ENCODE peak calls at places on chromosome 15, in seven cellular contexts. K, B, P, O, A, L and G are unnamed samples.

GRCh38 chr15:57061281-57061680 is 142.8 kb downstream of the TCF12 start:
- DNase-seq in P (no peak), O (no peak), K (no peak), A (no peak), B (no peak), L (no peak), G (no peak)

GRCh38 chr15:78129098-78130011 is 1.9 kb downstream of the CIB2 start:
- DNase-seq in A (no peak), K (no peak), B (no peak), L (peak), P (no peak), O (no peak), G (no peak)

GRCh38 chr15:87672309-87672897 is 584.1 kb downstream of the NTRK3 start:
- DNase-seq in K (peak), P (no peak), O (peak), L (peak), A (no peak), B (no peak), G (no peak)

GRCh38 chr15:52247032-52247431 is 48.6 kb downstream of the MYO5C start:
- DNase-seq in K (peak), B (no peak), P (no peak), A (no peak), L (no peak), O (no peak), G (no peak)

GRCh38 chr15:75578948-75579908 is at the start of gene PTPN9:
- DNase-seq in L (peak), O (peak), B (peak), A (peak), K (peak), P (peak), G (peak)

GRCh38 chr15:73844356-73844755 is 29.0 kb upstream of the TBC1D21 start:
- DNase-seq in K (peak), L (no peak), B (no peak), P (no peak), A (no peak), O (no peak), G (no peak)

GRCh38 chr15:73075151-73075859 is 23.0 kb downstream of the NEO1 start:
- DNase-seq in B (no peak), K (peak), P (no peak), O (no peak), L (no peak), A (no peak), G (no peak)

GRCh38 chr15:58545307-58546065 is 113.7 kb downstream of the LIPC start:
- DNase-seq in O (no peak), A (no peak), B (no peak), L (no peak), P (peak), K (no peak), G (no peak)

GRCh38 chr15:73750441-73750840 is 2.7 kb downstream of the INSYN1 start:
- DNase-seq in B (no peak), P (no peak), O (no peak), K (no peak), A (no peak), L (no peak), G (no peak)

GRCh38 chr15:25345943-25346342 is 92.9 kb downstream of the UBE3A start:
- DNase-seq in A (no peak), B (no peak), K (peak), L (peak), P (no peak), O (peak), G (no peak)

GRCh38 chr15:58115692-58116091 is 22.5 kb upstream of the AQP9 start:
- DNase-seq in O (no peak), K (peak), P (no peak), L (no peak), A (no peak), B (no peak), G (no peak)

GRCh38 chr15:95202569-95203349 is 971.4 kb downstream of the MCTP2 start:
- DNase-seq in P (no peak), A (no peak), L (no peak), O (no peak), B (no peak), K (peak), G (no peak)

GRCh38 chr15:99406716-99407487 is 155.6 kb downstream of the LRRC28 start:
- DNase-seq in K (no peak), O (no peak), P (no peak), L (no peak), B (peak), A (no peak), G (no peak)

GRCh38 chr15:60347480-60348069 is 50.2 kb downstream of the ANXA2 start:
- DNase-seq in B (no peak), P (no peak), A (no peak), K (no peak), L (no peak), O (no peak), G (no peak)

GRCh38 chr15:71083349-71083748 is 31.9 kb upstream of the THSD4 start:
- DNase-seq in O (peak), L (no peak), B (peak), A (no peak), P (no peak), K (peak), G (no peak)

GRCh38 chr15:32956006-32956405 is 238.2 kb downstream of the GREM1 start:
- DNase-seq in L (no peak), O (no peak), K (peak), P (no peak), B (no peak), A (no peak), G (peak)

GRCh38 chr15:51494411-51495314 is 127.9 kb downstream of the DMXL2 start:
- DNase-seq in O (no peak), P (no peak), K (peak), A (no peak), L (no peak), B (no peak), G (no peak)

GRCh38 chr15:29364429-29365078 is 94.9 kb upstream of the NSMCE3 start:
- DNase-seq in A (peak), L (no peak), P (no peak), B (no peak), O (no peak), K (peak), G (no peak)

GRCh38 chr15:70643783-70644125 is 119.6 kb downstream of the UACA start:
- DNase-seq in B (no peak), K (peak), A (no peak), O (no peak), P (no peak), L (no peak), G (peak)

GRCh38 chr15:40409366-40409765 is 3.8 kb downstream of the IVD start:
- DNase-seq in K (no peak), B (no peak), A (no peak), L (no peak), O (no peak), P (peak), G (no peak)

GRCh38 chr15:41848595-41848994 is 9.9 kb downstream of the PLA2G4B start:
- DNase-seq in O (no peak), L (no peak), K (no peak), A (no peak), B (no peak), P (no peak), G (no peak)

GRCh38 chr15:71999807-72000206 is 118.1 kb downstream of the MYO9A start:
- DNase-seq in B (no peak), O (no peak), K (no peak), P (no peak), A (no peak), L (no peak), G (no peak)

GRCh38 chr15:62110000-62110851 is 43.4 kb downstream of the C2CD4A start:
- DNase-seq in P (no peak), O (no peak), B (no peak), A (no peak), L (no peak), K (peak), G (peak)

GRCh38 chr15:51758645-51759044 is 7.2 kb downstream of the TMOD2 start:
- DNase-seq in K (peak), A (no peak), P (no peak), B (no peak), O (peak), L (peak), G (no peak)

GRCh38 chr15:90617171-90617570 is 87.4 kb downstream of the CRTC3 start:
- DNase-seq in B (no peak), P (no peak), L (no peak), O (no peak), K (peak), A (no peak), G (no peak)